ENCODE peak calls at places on chromosomes 2 and 18, in ten cellular contexts. V, A, X, F, Q, J, C, M, Z and I are unnamed samples.

GRCh38 chr18:24009651-24010333 is 4.8 kb upstream of the TTC39C start:
- DNase-seq in C (no peak), M (peak), Q (no peak), X (no peak), Z (no peak), J (no peak), V (no peak), F (no peak), A (no peak), I (no peak)

GRCh38 chr2:2296400-2296799 is 34.7 kb downstream of the MYT1L start:
- DNase-seq in V (no peak), J (no peak), Z (no peak), Q (no peak), A (no peak), M (no peak), C (no peak), F (no peak), X (no peak), I (no peak)

GRCh38 chr2:63034575-63034974 is 16.1 kb upstream of the OTX1 start:
- DNase-seq in M (no peak), Z (no peak), J (peak), V (no peak), F (no peak), Q (no peak), A (no peak), C (no peak), X (no peak), I (no peak)

GRCh38 chr2:88603146-88603545 is 24.1 kb downstream of the EIF2AK3 start:
- DNase-seq in V (peak), F (no peak), J (peak), M (no peak), C (no peak), Q (no peak), X (peak), Z (no peak), A (no peak), I (no peak)

GRCh38 chr18:31680836-31681568 is 3.4 kb downstream of the B4GALT6 start:
- DNase-seq in F (no peak), C (no peak), M (no peak), J (peak), V (no peak), Z (no peak), Q (no peak), X (no peak), A (no peak), I (peak)

GRCh38 chr2:96631804-96632435 is 6.2 kb downstream of the KANSL3 start:
- DNase-seq in Q (no peak), X (peak), C (no peak), J (no peak), A (no peak), F (no peak), V (no peak), M (no peak), Z (no peak), I (peak)

GRCh38 chr2:203061346-203061745 is 46.7 kb downstream of the NBEAL1 start:
- DNase-seq in X (peak), Q (no peak), J (no peak), V (no peak), F (no peak), A (no peak), C (no peak), M (no peak), Z (no peak), I (no peak)

GRCh38 chr2:19775315-19775714 is 126.5 kb downstream of the TTC32 start:
- DNase-seq in V (no peak), X (no peak), Z (no peak), Q (no peak), J (no peak), M (no peak), F (no peak), A (no peak), C (no peak), I (no peak)

GRCh38 chr2:70118798-70119454 is 31.6 kb downstream of the PCBP1 start:
- DNase-seq in C (no peak), Z (peak), V (no peak), F (no peak), X (no peak), M (no peak), Q (no peak), J (peak), A (no peak), I (no peak)

GRCh38 chr2:154698789-154699559 is 479 bp downstream of the KCNJ3 start:
- DNase-seq in M (no peak), A (no peak), J (no peak), C (no peak), Z (peak), Q (no peak), V (no peak), F (no peak), X (no peak), I (no peak)